ENCODE peak calls at places on chromosome 10, in seven cellular contexts. A, L, N, S, E, F and J are unnamed samples.

GRCh38 chr10:63703113-63703670 is 182.0 kb downstream of the REEP3 start:
- DNase-seq in F (no peak), L (no peak), E (no peak), S (no peak), N (no peak), A (peak; percentile 41), J (no peak)

GRCh38 chr10:13270877-13271551 is 28.9 kb downstream of the PHYH start:
- DNase-seq in S (no peak), F (no peak), E (no peak), A (peak; percentile 46), L (no peak), N (no peak), J (no peak)

GRCh38 chr10:44278669-44279337 is 106.1 kb downstream of the CXCL12 start:
- DNase-seq in A (no peak), S (no peak), E (no peak), F (no peak), L (no peak), N (no peak), J (peak; percentile 47)

GRCh38 chr10:6514180-6514579 is 65.9 kb downstream of the PRKCQ start:
- DNase-seq in F (no peak), S (no peak), E (no peak), A (no peak), L (no peak), N (no peak), J (no peak)

GRCh38 chr10:59872892-59873463 is 33.4 kb downstream of the CCDC6 start:
- DNase-seq in E (no peak), S (peak; percentile 54), A (peak; percentile 94), F (no peak), N (no peak), L (no peak), J (peak; percentile 82)

GRCh38 chr10:16756561-16757221 is 60.5 kb downstream of the RSU1 start:
- DNase-seq in S (no peak), L (no peak), A (peak; percentile 65), N (no peak), E (no peak), F (no peak), J (no peak)

GRCh38 chr10:110411047-110411410 is 86.7 kb upstream of the DUSP5 start:
- DNase-seq in E (peak; percentile 39), S (no peak), N (no peak), A (peak; percentile 76), F (no peak), L (no peak), J (no peak)

GRCh38 chr10:129888784-129889616 is 75.1 kb downstream of the EBF3 start:
- DNase-seq in N (peak; percentile 93), A (peak; percentile 66), S (no peak), F (no peak), L (peak; percentile 80), E (peak; percentile 45), J (no peak)

GRCh38 chr10:103990170-103990930 is 23.4 kb downstream of the SLK start:
- DNase-seq in L (no peak), A (no peak), N (no peak), S (no peak), E (no peak), F (no peak), J (no peak)

GRCh38 chr10:97904576-97904975 is 54.9 kb downstream of the GOLGA7B start:
- DNase-seq in N (no peak), L (no peak), A (no peak), S (no peak), F (no peak), E (no peak), J (no peak)

GRCh38 chr10:34689053-34689452 is 126.0 kb downstream of the PARD3 start:
- DNase-seq in F (no peak), S (no peak), L (no peak), E (no peak), A (peak; percentile 76), N (no peak), J (no peak)

GRCh38 chr10:91208645-91209044 is 11.8 kb upstream of the PCGF5 start:
- DNase-seq in E (no peak), A (no peak), N (no peak), S (no peak), F (no peak), L (no peak), J (no peak)
- TF ChIP-seq CTCF in E (no peak), A (no peak), N (no peak), S (no peak), F (no peak), L (no peak), J (no peak)

DNA sequence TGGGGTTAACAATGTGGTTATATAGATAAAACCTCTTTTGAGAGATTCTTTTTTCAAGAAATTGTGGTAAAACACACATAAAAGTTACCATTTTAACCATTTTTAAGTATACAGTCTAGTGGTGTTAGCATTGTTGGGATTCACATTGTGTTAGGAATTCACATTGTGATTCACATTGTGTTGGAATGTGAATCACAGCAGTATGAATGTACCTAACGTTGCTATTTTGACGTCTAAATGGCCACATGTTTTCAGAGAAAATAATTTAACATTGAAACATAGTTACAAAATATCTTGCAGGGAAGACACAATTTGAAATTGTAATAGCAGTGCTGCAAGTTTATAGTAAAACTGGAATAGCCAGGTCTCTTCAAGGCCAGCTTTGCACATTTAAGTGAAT is 129.0 kb downstream of the BICC1 start:
- DNase-seq in S (no peak), F (no peak), L (no peak), N (no peak), A (peak; percentile 73), E (no peak), J (no peak)
- H3K4me1 ChIP-seq in S (peaks cover 6% of the 10 kb centered on the region), F (no peaks in the 10 kb centered on the region), L (no peaks in the 10 kb centered on the region), N (no peaks in the 10 kb centered on the region), A (peaks cover 9% of the 10 kb centered on the region), E (peaks cover 17% of the 10 kb centered on the region), J (no peaks in the 10 kb centered on the region)

GRCh38 chr10:68132391-68132790 is 23.1 kb downstream of the MYPN start:
- DNase-seq in N (no peak), F (no peak), L (no peak), S (no peak), A (no peak), E (no peak), J (no peak)
- TF ChIP-seq CTCF in N (no peak), F (no peak), L (no peak), S (no peak), A (no peak), E (no peak), J (no peak)

GRCh38 chr10:71638577-71639411 is 80.8 kb downstream of the C10orf105 start:
- DNase-seq in S (no peak), L (no peak), A (no peak), F (no peak), E (peak; percentile 41), N (no peak), J (peak; percentile 28)
- H3K4me1 ChIP-seq in S (no peaks in the 10 kb centered on the region), L (peaks cover 53% of the 10 kb centered on the region), A (peaks cover 31% of the 10 kb centered on the region), F (no peaks in the 10 kb centered on the region), E (peaks cover 3% of the 10 kb centered on the region), N (peaks cover 20% of the 10 kb centered on the region), J (peaks cover 16% of the 10 kb centered on the region)

GRCh38 chr10:50291261-50291850 is 40.0 kb upstream of the ASAH2 start:
- DNase-seq in N (no peak), A (peak; percentile 40), E (no peak), L (no peak), S (no peak), F (no peak), J (no peak)
- TF ChIP-seq CTCF in N (peak; percentile 57), A (peak; percentile 55), E (no peak), L (peak; percentile 32), S (no peak), F (peak; percentile 21), J (no peak)

DNA sequence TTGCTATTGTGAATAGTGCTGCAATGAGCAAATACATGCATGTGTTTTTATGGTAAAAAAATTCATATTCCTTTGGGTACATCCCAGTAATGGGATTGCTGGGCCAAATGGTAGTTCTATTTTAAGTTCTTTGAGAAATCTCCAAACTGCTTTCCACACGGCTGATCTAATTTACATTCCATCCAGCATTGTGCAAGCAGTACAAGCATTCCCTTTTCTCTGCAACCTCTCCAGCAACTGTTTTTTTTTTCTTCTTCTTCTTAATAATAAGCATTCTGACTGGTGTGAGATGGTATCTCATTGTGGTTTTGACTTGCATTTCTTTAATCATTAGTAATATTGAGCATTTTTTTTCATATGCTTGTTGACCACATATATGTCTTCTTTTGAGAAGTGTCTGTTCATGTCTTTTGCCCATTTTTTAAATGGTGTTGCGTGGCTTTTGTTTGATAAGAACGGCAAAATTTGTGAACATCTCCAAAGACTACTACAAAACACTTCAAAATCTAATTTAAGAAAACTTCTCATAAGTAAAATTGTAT is 136.1 kb upstream of the MYO3A start:
- DNase-seq in F (no peak), E (no peak), S (no peak), N (no peak), L (no peak), A (peak; percentile 40), J (no peak)
- H3K4me1 ChIP-seq in F (no peaks in the 10 kb centered on the region), E (no peaks in the 10 kb centered on the region), S (no peaks in the 10 kb centered on the region), N (no peaks in the 10 kb centered on the region), L (peaks cover 16% of the 10 kb centered on the region), A (no peaks in the 10 kb centered on the region), J (no peaks in the 10 kb centered on the region)

GRCh38 chr10:79186742-79187544 is 118.2 kb downstream of the ZMIZ1 start:
- DNase-seq in N (no peak), A (no peak), L (no peak), S (no peak), E (no peak), F (no peak), J (no peak)
- TF ChIP-seq CTCF in N (no peak), A (no peak), L (no peak), S (no peak), E (no peak), F (no peak), J (no peak)

GRCh38 chr10:118045842-118046490 is 775 bp downstream of the RAB11FIP2 start:
- DNase-seq in E (no peak), S (peak; percentile 42), A (peak; percentile 47), L (no peak), F (peak; percentile 28), N (no peak), J (peak; percentile 59)

GRCh38 chr10:118046491-118047362 is at the start of gene RAB11FIP2:
- DNase-seq in N (peak; percentile 95), L (peak; percentile 97), E (peak; percentile 98), S (peak; percentile 82), F (peak; percentile 92), A (peak; percentile 96), J (peak; percentile 97)

GRCh38 chr10:118047363-118047719 is 600 bp upstream of the RAB11FIP2 start:
- DNase-seq in E (peak; percentile 28), S (no peak), A (no peak), N (no peak), F (no peak), L (no peak), J (peak; percentile 54)

GRCh38 chr10:118042827-118043242 is 3.9 kb downstream of the RAB11FIP2 start:
- DNase-seq in F (no peak), A (no peak), L (no peak), N (no peak), E (no peak), S (no peak), J (no peak)

GRCh38 chr10:118045154-118045841 is 1.4 kb downstream of the RAB11FIP2 start:
- DNase-seq in N (no peak), A (no peak), L (no peak), F (no peak), E (no peak), S (no peak), J (no peak)
- H3K4me1 ChIP-seq in N (no peaks in the 10 kb centered on the region), A (peaks cover 17% of the 10 kb centered on the region), L (peaks cover 44% of the 10 kb centered on the region), F (peaks cover 8% of the 10 kb centered on the region), E (peaks cover 52% of the 10 kb centered on the region), S (peaks cover 28% of the 10 kb centered on the region), J (peaks cover 29% of the 10 kb centered on the region)

DNA sequence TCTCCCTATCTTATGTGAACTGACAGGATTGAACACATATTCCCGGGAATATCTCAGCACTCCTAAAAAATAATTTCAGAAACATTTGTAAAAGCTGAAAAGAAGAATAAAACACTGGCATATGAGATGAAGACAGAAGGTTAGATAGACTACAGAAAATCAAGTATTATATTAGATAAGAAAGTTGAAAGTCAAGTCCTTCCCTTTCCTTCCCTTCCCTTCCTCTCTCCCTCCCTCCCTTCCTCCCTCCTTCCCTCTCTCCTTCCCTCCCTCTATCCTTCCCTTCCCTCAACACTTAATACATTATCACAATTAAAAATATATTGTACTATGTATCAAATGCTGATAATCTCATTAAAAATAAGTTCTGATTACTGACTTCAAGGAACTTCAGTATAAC is 122.5 kb downstream of the CTNNA3 start:
- DNase-seq in F (no peak), E (no peak), L (no peak), S (no peak), N (no peak), A (no peak), J (no peak)
- TF ChIP-seq CTCF in F (no peak), E (no peak), L (no peak), S (no peak), N (no peak), A (no peak), J (no peak)